ENCODE peak calls at places on chromosomes 7 and 10, in nine cellular contexts. Y, S, R, E, W, U, T, Z and F are unnamed samples.

GRCh38 chr10:44510716-44511115 is 125.8 kb upstream of the CXCL12 start:
- DNase-seq in S (no peak), R (peak; percentile 70), W (no peak), Y (no peak), Z (no peak), E (peak; percentile 77), U (no peak), T (no peak), F (no peak)

GRCh38 chr7:129914536-129915272 is 38.1 kb downstream of the UBE2H start:
- DNase-seq in Y (no peak), R (no peak), T (no peak), E (no peak), Z (no peak), U (peak; percentile 15), S (no peak), W (no peak), F (peak; percentile 1)

GRCh38 chr7:17912050-17912449 is 28.2 kb downstream of the SNX13 start:
- DNase-seq in T (no peak), S (no peak), Z (no peak), Y (no peak), R (no peak), U (no peak), W (no peak), E (no peak), F (no peak)

GRCh38 chr7:76342222-76342621 is 16.6 kb downstream of the YWHAG start:
- DNase-seq in Z (no peak), T (no peak), R (no peak), S (no peak), Y (no peak), W (no peak), E (no peak), U (no peak), F (no peak)

GRCh38 chr7:112462236-112462635 is 12.0 kb downstream of the IFRD1 start:
- DNase-seq in Z (no peak), T (no peak), Y (no peak), E (peak; percentile 51), W (no peak), U (no peak), R (peak; percentile 50), S (peak; percentile 63), F (no peak)

GRCh38 chr7:151271699-151272355 is 23.3 kb upstream of the SMARCD3 start:
- DNase-seq in W (no peak), Y (no peak), S (peak; percentile 33), T (no peak), U (no peak), E (no peak), R (no peak), Z (no peak), F (no peak)

GRCh38 chr7:131383417-131383816 is 55.7 kb downstream of the MKLN1 start:
- DNase-seq in E (no peak), U (no peak), W (no peak), Z (no peak), R (no peak), S (no peak), T (no peak), Y (no peak), F (no peak)

GRCh38 chr10:86535057-86535882 is 13.7 kb upstream of the WAPL start:
- DNase-seq in Z (peak; percentile 28), R (peak; percentile 42), T (peak; percentile 82), U (peak; percentile 40), S (peak; percentile 77), W (no peak), Y (no peak), E (no peak), F (peak; percentile 42)

GRCh38 chr7:5237286-5237685 is 45.5 kb upstream of the SLC29A4 start:
- DNase-seq in T (peak; percentile 40), S (no peak), W (no peak), R (peak; percentile 23), E (peak; percentile 22), Y (no peak), U (no peak), Z (no peak), F (no peak)